ENCODE peak calls at places on chromosomes 7 and 10, in nine cellular contexts. Q is A549, F is hepatocyte, W is GM23338, B is stomach, O is OCI-LY7, K is dorsolateral prefrontal cortex, P is fibroblast of mammary gland, A is testis. L is an unnamed sample.

GRCh38 chr7:66140924-66141323 is 26.3 kb downstream of the CRCP start:
- DNase-seq in Q (no peak), F (peak), W (peak), B (peak), O (no peak), K (peak), P (peak), A (peak), L (peak)

GRCh38 chr7:151251926-151252835 is 3.7 kb upstream of the SMARCD3 start:
- DNase-seq in Q (peak), F (peak), W (peak), B (peak), O (no peak), K (peak), P (peak), A (peak), L (peak)

GRCh38 chr10:114767101-114767588 is 54.4 kb upstream of the FHIP2A start:
- DNase-seq in Q (peak), F (no peak), W (no peak), B (no peak), O (no peak), K (no peak), P (peak), A (no peak), L (peak)

GRCh38 chr7:47600199-47601118 is 18.5 kb upstream of the TNS3 start:
- DNase-seq in Q (no peak), F (no peak), W (no peak), B (peak), O (peak), K (no peak), P (peak), A (no peak), L (peak)

GRCh38 chr10:6497524-6498140 is 82.4 kb downstream of the PRKCQ start:
- DNase-seq in Q (no peak), F (no peak), W (no peak), B (no peak), O (no peak), K (no peak), P (no peak), A (no peak), L (no peak)

GRCh38 chr10:101611506-101611905 is 23.4 kb downstream of the DPCD start:
- DNase-seq in Q (no peak), F (no peak), W (no peak), B (no peak), O (peak), K (no peak), P (peak), A (no peak), L (peak)

GRCh38 chr7:131284702-131285419 is 42.8 kb upstream of the MKLN1 start:
- DNase-seq in Q (no peak), F (peak), W (no peak), B (peak), O (no peak), K (peak), P (peak), A (peak), L (no peak)

GRCh38 chr7:17472939-17473338 is 174.5 kb downstream of the AHR start:
- DNase-seq in Q (no peak), F (no peak), W (no peak), B (no peak), O (no peak), K (no peak), P (no peak), A (no peak), L (no peak)

GRCh38 chr10:16646474-16647059 is 124.9 kb upstream of the C1QL3 start:
- DNase-seq in Q (no peak), F (no peak), W (no peak), B (no peak), O (no peak), K (no peak), P (no peak), A (no peak), L (no peak)

GRCh38 chr7:28855538-28856217 is 102.5 kb downstream of the TRIL start:
- DNase-seq in Q (peak), F (peak), W (no peak), B (no peak), O (no peak), K (no peak), P (peak), A (no peak), L (peak)

GRCh38 chr10:117345143-117345542 is 30.1 kb downstream of the PDZD8 start:
- DNase-seq in Q (no peak), F (no peak), W (peak), B (no peak), O (no peak), K (no peak), P (no peak), A (no peak), L (no peak)

GRCh38 chr7:112986256-112987031 is 100.2 kb downstream of the GPR85 start:
- DNase-seq in Q (no peak), F (no peak), W (no peak), B (no peak), O (no peak), K (no peak), P (peak), A (no peak), L (peak)

GRCh38 chr7:112985377-112985987 is 101.1 kb downstream of the GPR85 start:
- DNase-seq in Q (no peak), F (peak), W (peak), B (no peak), O (no peak), K (no peak), P (peak), A (no peak), L (peak)

GRCh38 chr7:112981966-112982365 is 104.7 kb downstream of the GPR85 start:
- DNase-seq in Q (no peak), F (no peak), W (no peak), B (no peak), O (no peak), K (no peak), P (no peak), A (no peak), L (no peak)

GRCh38 chr7:112987171-112987570 is 99.5 kb downstream of the GPR85 start:
- DNase-seq in Q (no peak), F (no peak), W (no peak), B (no peak), O (no peak), K (no peak), P (no peak), A (no peak), L (no peak)

GRCh38 chr7:112982441-112983063 is 104.1 kb downstream of the GPR85 start:
- DNase-seq in Q (no peak), F (no peak), W (no peak), B (no peak), O (peak), K (no peak), P (no peak), A (no peak), L (no peak)
- H3K4me3 ChIP-seq in Q (no peak), F (no peak), W (no peak), B (no peak), O (peak), K (no peak), P (no peak), A (no peak), L (no peak)

DNA sequence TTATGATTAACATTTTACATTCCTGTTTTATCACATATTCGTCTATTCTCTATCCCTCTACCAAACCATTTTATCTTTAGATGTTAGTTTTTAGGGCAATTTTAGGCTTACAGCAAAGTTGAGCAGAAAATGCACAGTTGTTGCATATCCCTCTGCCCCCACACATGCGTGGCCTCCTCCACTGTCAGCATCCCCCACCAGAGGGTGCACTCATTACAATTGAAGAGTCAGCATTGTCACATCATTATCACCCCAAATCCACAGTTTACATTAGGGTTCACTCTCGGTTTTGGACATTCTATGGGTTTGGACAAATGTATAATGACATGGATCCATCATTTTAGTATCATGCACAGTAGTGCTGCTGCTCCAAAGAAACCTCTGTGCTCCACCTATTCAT is 86.4 kb downstream of the WDR37 start:
- DNase-seq in Q (no peak), F (no peak), W (peak), B (no peak), O (peak), K (no peak), P (no peak), A (no peak), L (no peak)
- TF ChIP-seq CTCF in Q (no peak), F (no peak), W (peak), B (no peak), O (peak), K (peak), P (peak), A (no peak), L (peak)

DNA sequence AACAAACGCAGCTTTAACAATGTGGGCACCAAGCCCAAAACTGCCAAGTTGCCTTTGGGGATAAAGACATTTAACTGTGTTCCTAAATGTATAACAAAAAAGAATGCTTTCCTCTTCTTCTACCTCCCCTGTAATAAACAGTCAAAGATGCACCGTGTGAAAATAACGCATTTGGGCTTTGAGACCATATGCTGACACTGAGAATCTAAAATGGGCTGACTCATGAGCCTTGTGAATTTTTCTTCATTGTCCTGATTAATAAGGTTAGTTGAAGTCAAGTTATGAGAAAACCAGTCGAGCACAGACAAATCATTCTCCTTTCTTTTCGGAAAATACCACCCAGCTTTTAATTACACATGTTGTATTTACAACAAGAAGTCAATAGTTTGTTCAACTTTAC is 25.6 kb downstream of the TWIST1 start:
- DNase-seq in Q (no peak), F (no peak), W (no peak), B (no peak), O (no peak), K (no peak), P (no peak), A (no peak), L (no peak)
- H3K4me3 ChIP-seq in Q (no peak), F (no peak), W (no peak), B (no peak), O (no peak), K (no peak), P (no peak), A (no peak), L (no peak)

GRCh38 chr7:157224627-157225026 is 85.9 kb downstream of the UBE3C start:
- DNase-seq in Q (no peak), F (peak), W (no peak), B (no peak), O (peak), K (no peak), P (peak), A (no peak), L (peak)
- TF ChIP-seq CTCF in Q (peak), F (peak), W (peak), B (no peak), O (peak), K (peak), P (peak), A (peak), L (peak)

GRCh38 chr7:102395958-102396709 is at the start of gene PRKRIP1:
- DNase-seq in Q (peak), F (peak), W (peak), B (peak), O (peak), K (peak), P (peak), A (peak), L (peak)
- H3K4me3 ChIP-seq in Q (peak), F (peak), W (peak), B (peak), O (peak), K (peak), P (peak), A (peak), L (peak)

GRCh38 chr7:22867589-22867988 is 44.9 kb upstream of the TOMM7 start:
- DNase-seq in Q (no peak), F (no peak), W (no peak), B (no peak), O (no peak), K (no peak), P (no peak), A (no peak), L (no peak)

GRCh38 chr7:22865607-22865970 is 42.9 kb upstream of the TOMM7 start:
- DNase-seq in Q (no peak), F (no peak), W (no peak), B (no peak), O (no peak), K (no peak), P (no peak), A (no peak), L (no peak)

GRCh38 chr7:22868509-22868908 is 45.9 kb upstream of the TOMM7 start:
- DNase-seq in Q (no peak), F (no peak), W (no peak), B (no peak), O (no peak), K (no peak), P (no peak), A (no peak), L (no peak)

GRCh38 chr7:22864855-22865606 is 42.4 kb upstream of the TOMM7 start:
- DNase-seq in Q (no peak), F (no peak), W (no peak), B (no peak), O (no peak), K (no peak), P (peak), A (no peak), L (no peak)

DNA sequence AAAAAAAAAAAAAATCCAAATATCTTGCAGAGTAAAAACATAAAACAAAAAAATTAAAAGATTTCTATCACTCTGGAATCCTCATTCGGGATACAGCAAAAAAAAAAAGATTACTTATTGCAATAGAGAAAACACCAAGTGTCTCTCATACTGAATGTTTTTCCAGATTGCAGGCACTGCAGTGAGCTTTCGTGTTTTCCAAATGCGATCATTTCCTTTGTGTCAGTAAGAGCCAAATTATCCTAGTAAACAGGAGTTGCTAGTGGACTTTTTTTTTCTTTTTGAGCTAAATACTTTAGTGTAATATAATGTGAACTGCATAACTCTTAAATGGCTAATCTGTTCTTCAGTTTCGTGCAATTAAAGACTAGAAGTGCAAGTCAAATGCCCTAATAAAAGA is 44.3 kb upstream of the TOMM7 start:
- DNase-seq in Q (no peak), F (no peak), W (no peak), B (no peak), O (no peak), K (no peak), P (peak), A (no peak), L (peak)
- TF ChIP-seq CTCF in Q (no peak), F (no peak), W (no peak), B (no peak), O (no peak), K (no peak), P (no peak), A (no peak), L (no peak)

GRCh38 chr10:132325969-132326889 is 5.8 kb upstream of the LRRC27 start:
- DNase-seq in Q (no peak), F (no peak), W (no peak), B (no peak), O (no peak), K (no peak), P (no peak), A (no peak), L (peak)

GRCh38 chr10:132329565-132330485 is 2.2 kb upstream of the LRRC27 start:
- DNase-seq in Q (peak), F (no peak), W (no peak), B (no peak), O (peak), K (no peak), P (peak), A (no peak), L (peak)

GRCh38 chr10:132328738-132329137 is 3.3 kb upstream of the LRRC27 start:
- DNase-seq in Q (no peak), F (no peak), W (no peak), B (no peak), O (no peak), K (no peak), P (peak), A (peak), L (peak)

GRCh38 chr10:132326925-132327324 is 5.1 kb upstream of the LRRC27 start:
- DNase-seq in Q (no peak), F (no peak), W (no peak), B (no peak), O (no peak), K (no peak), P (no peak), A (no peak), L (peak)

DNA sequence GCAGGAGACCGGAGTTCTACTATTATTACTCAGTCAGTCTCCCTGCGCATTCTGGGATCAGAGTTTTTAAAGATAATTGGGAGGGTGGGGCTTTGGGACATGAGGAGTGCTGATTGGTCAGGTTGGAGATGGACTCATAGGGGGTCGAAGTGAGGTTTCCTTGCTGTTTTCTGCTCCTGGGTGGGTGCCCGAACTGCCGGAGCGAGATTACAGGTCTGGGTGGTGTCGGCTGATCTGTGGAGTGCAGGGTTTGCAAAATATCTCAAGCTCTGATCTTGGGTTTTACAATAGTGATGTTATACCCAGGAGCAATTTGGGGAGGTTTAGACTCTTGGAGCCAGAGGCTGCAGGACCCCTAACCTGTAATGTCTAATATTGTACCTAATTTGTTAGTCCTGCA is 3.9 kb upstream of the LRRC27 start:
- DNase-seq in Q (no peak), F (no peak), W (no peak), B (no peak), O (no peak), K (no peak), P (no peak), A (no peak), L (no peak)
- H3K4me3 ChIP-seq in Q (no peak), F (no peak), W (no peak), B (no peak), O (no peak), K (no peak), P (no peak), A (no peak), L (no peak)